ENCODE peak calls at places on chromosomes 6 and 20, in five cellular contexts. E, M, Y, C and Q are unnamed samples.

GRCh38 chr6:40517654-40518053 is 69.5 kb downstream of the LRFN2 start:
- DNase-seq in E (no peak), M (no peak), C (no peak), Y (no peak), Q (no peak)

GRCh38 chr6:38436726-38437465 is 202.8 kb downstream of the BTBD9 start:
- DNase-seq in Y (peak; percentile 22), C (no peak), M (no peak), E (peak; percentile 20), Q (no peak)

GRCh38 chr6:23650676-23651075 is 475.3 kb upstream of the NRSN1 start:
- DNase-seq in M (no peak), Y (no peak), C (no peak), E (no peak), Q (peak; percentile 93)

GRCh38 chr6:75326557-75327258 is 42.1 kb upstream of the TMEM30A start:
- DNase-seq in M (no peak), E (peak; percentile 31), C (no peak), Y (no peak), Q (no peak)

GRCh38 chr20:46265539-46265938 is 42.8 kb downstream of the CDH22 start:
- DNase-seq in Y (no peak), M (no peak), C (no peak), E (no peak), Q (no peak)

GRCh38 chr20:25072226-25072811 is 9.6 kb downstream of the VSX1 start:
- DNase-seq in Y (no peak), M (no peak), E (no peak), C (no peak), Q (no peak)

GRCh38 chr6:95548188-95548837 is 29.0 kb upstream of the MANEA start:
- DNase-seq in Y (no peak), E (no peak), M (no peak), C (no peak), Q (no peak)

GRCh38 chr20:62771396-62772102 is 24.7 kb upstream of the MRGBP start:
- DNase-seq in M (no peak), Y (no peak), E (no peak), C (no peak), Q (no peak)

GRCh38 chr20:11168026-11168425 is 494.2 kb upstream of the JAG1 start:
- DNase-seq in E (peak; percentile 25), C (no peak), Y (no peak), M (no peak), Q (no peak)

GRCh38 chr20:20448891-20449290 is 81.0 kb downstream of the INSM1 start:
- DNase-seq in M (no peak), E (no peak), Y (no peak), C (no peak), Q (no peak)

GRCh38 chr6:7758456-7758855 is 32.6 kb downstream of the BMP6 start:
- DNase-seq in E (no peak), Y (peak; percentile 7), C (no peak), M (no peak), Q (no peak)

GRCh38 chr6:140554421-140554820 is 1180.0 kb upstream of the CITED2 start:
- DNase-seq in E (no peak), C (no peak), Y (no peak), M (no peak), Q (no peak)

GRCh38 chr20:38859070-38859690 is 53.7 kb downstream of the PPP1R16B start:
- DNase-seq in Y (no peak), C (no peak), M (no peak), E (no peak), Q (no peak)

GRCh38 chr6:149910721-149911151 is 12.2 kb downstream of the RAET1G start:
- DNase-seq in Y (no peak), C (no peak), M (no peak), E (no peak), Q (no peak)

GRCh38 chr6:47908271-47908670 is 126.4 kb downstream of the OPN5 start:
- DNase-seq in M (no peak), Y (no peak), C (no peak), E (no peak), Q (no peak)

GRCh38 chr6:78513856-78514255 is 353.5 kb upstream of the IRAK1BP1 start:
- DNase-seq in E (no peak), C (no peak), M (peak; percentile 7), Y (peak; percentile 34), Q (no peak)

GRCh38 chr6:41700577-41701347 is 34.6 kb downstream of the TFEB start:
- DNase-seq in Y (no peak), C (no peak), M (no peak), E (no peak), Q (no peak)

GRCh38 chr20:24914388-24915241 is 34.5 kb upstream of the CST7 start:
- DNase-seq in M (no peak), C (no peak), E (no peak), Y (no peak), Q (no peak)

GRCh38 chr20:11159728-11160127 is 485.9 kb upstream of the JAG1 start:
- DNase-seq in M (no peak), E (no peak), Y (no peak), C (no peak), Q (no peak)

GRCh38 chr20:33897313-33897912 is 86.3 kb downstream of the CHMP4B start:
- DNase-seq in C (no peak), M (no peak), Y (peak; percentile 26), E (no peak), Q (no peak)

GRCh38 chr6:157261606-157262005 is 61.7 kb downstream of the TMEM242 start:
- DNase-seq in C (no peak), Y (no peak), E (no peak), M (no peak), Q (no peak)

GRCh38 chr6:158611600-158612041 is 32.9 kb downstream of the DYNLT1 start:
- DNase-seq in E (no peak), C (no peak), Y (no peak), M (peak; percentile 69), Q (peak; percentile 79)

DNA sequence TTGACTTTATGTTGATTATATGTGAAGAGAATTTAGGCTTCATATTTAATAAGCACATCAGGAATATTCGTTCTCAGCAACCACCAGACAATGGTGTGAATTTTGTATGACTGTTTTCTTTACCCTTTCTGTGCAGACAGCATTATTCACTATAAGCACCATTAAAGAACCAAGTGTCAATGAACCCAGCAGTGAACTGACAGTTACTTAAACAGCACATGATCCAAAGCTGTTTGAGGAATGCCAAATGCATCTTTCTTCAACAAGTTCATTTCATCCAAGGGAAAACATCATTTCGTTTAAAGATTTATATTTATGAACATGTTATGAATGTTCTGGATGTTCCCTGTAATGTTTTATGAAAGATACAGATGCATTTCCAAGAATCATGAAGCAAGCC is 326.1 kb upstream of the RSPO3 start:
- DNase-seq in C (no peak), M (no peak), E (no peak), Y (no peak), Q (no peak)
- H3K27ac ChIP-seq in C (no peak overlapping the region), M (no peak overlapping the region), E (no peak overlapping the region), Y (no peak overlapping the region), Q (no peak overlapping the region)

GRCh38 chr6:34425498-34426410 is at the start of gene RPS10:
- DNase-seq in Y (peak; percentile 88), E (peak; percentile 90), C (peak; percentile 93), M (peak; percentile 75), Q (peak; percentile 96)
- TF ChIP-seq POLR2A in Y (peak; percentile 79), E (peak; percentile 83), C (peak; percentile 91), M (peak; percentile 96), Q (peak; percentile 28)

GRCh38 chr20:54416770-54417169 is 58.6 kb upstream of the DOK5 start:
- DNase-seq in E (no peak), Y (no peak), M (no peak), C (peak; percentile 22), Q (no peak)
- TF ChIP-seq CTCF in E (no peak), Y (no peak), M (no peak), C (no peak), Q (no peak)

DNA sequence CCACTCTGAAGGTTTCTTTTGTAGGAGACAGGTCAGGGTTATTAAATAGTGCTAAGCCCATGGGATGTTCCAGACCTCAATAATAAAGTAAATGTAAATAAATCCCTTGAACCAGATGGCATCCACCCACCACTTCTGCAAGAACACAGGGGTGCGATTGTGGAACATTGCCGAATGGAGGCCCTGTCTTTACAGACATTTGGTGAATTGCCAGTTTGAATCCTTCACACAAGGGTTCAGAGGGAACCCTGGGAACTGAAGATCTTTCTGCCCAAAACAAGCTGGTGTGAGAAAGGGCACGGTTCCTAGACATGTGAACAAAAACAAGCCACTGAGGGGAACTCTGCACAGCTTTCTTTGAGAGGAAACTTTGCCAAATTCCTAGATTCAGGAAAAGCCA is 30.2 kb upstream of the RNF8 start:
- DNase-seq in M (no peak), E (no peak), C (no peak), Y (no peak), Q (no peak)
- H3K27ac ChIP-seq in M (no peak overlapping the region), E (no peak overlapping the region), C (no peak overlapping the region), Y (no peak overlapping the region), Q (no peak overlapping the region)

GRCh38 chr20:32357869-32358631 is at the start of gene ASXL1:
- DNase-seq in E (peak; percentile 98), M (peak; percentile 93), Y (peak; percentile 92), C (peak; percentile 98), Q (peak; percentile 97)
- TF ChIP-seq POLR2A in E (peak; percentile 49), M (no peak), Y (no peak), C (peak; percentile 65), Q (peak; percentile 9)

DNA sequence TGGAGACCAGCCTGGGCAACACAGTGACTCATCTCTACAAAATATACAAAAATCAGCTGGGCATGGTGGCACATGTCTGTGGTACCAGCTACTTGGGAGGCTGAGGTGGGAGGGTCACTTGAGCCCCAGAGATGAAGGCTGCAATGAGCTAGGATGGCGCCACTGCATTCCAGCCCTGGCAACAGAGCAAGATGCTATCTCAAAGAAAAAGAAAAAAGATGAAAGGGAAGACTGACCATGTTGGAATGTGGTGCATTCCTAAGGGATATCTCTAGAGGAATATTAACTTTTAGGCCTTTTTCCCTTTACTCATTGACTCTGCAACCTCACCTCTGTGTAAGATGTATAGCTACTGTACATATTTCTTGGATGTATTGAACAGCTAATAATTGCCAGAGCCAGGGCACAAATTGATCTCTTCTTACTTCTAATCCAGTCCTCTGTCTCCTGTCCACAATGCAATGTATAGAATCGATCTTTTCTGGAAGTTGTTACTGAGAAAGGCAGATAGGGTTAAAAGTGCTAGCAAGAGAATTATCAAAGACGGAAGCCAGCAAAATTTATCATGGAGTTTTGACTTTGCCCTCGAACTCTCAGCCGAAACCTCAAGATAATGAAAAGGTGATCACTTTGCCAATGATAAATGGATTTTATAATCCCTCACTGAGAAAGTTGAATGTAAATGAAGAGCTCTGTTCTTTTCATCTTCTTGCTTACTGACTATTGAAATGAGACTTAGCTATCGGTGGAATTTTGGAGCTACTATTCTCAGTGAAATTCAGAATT is 46.3 kb downstream of the GCNT2 start:
- DNase-seq in C (no peak), Y (no peak), M (no peak), E (peak; percentile 38), Q (no peak)
- TF ChIP-seq CTCF in C (no peak), Y (no peak), M (no peak), E (no peak), Q (no peak)